ENCODE peak calls at places on chromosomes 7 and 10, in five cellular contexts. K is brain microvascular endothelial cell; J is transverse colon; F is CD4-positive, alpha-beta T cell; O is HCT116. A is an unnamed sample.

GRCh38 chr7:135919071-135919841 is 57.9 kb downstream of the MTPN start:
- DNase-seq in F (no peak), J (no peak), O (no peak), K (no peak), A (no peak)

GRCh38 chr7:3250725-3251124 is 50.3 kb upstream of the SDK1 start:
- DNase-seq in F (no peak), O (no peak), J (no peak), K (no peak), A (no peak)

GRCh38 chr10:3758491-3758970 is 26.5 kb downstream of the KLF6 start:
- DNase-seq in F (no peak), O (no peak), K (no peak), J (no peak), A (no peak)

GRCh38 chr7:108570146-108570755 is 577 bp downstream of the DNAJB9 start:
- DNase-seq in O (peak; percentile 15), J (peak; percentile 70), F (peak; percentile 24), K (peak; percentile 42), A (no peak)

GRCh38 chr10:80126876-80127275 is 5.7 kb upstream of the PLAC9 start:
- DNase-seq in J (no peak), K (no peak), O (no peak), F (no peak), A (no peak)

GRCh38 chr7:117072620-117073118 is 119.4 kb downstream of the ST7 start:
- DNase-seq in K (peak; percentile 74), F (no peak), O (no peak), J (peak; percentile 25), A (peak; percentile 43)

GRCh38 chr10:125101049-125101448 is 59.3 kb downstream of the CTBP2 start:
- DNase-seq in O (no peak), J (no peak), F (no peak), K (no peak), A (no peak)

GRCh38 chr7:135846339-135846738 is 97.7 kb upstream of the FAM180A start:
- DNase-seq in F (no peak), O (no peak), J (no peak), K (no peak), A (no peak)

GRCh38 chr10:86664370-86665217 is 3.7 kb upstream of the LDB3 start:
- DNase-seq in K (no peak), O (no peak), J (no peak), F (no peak), A (no peak)

GRCh38 chr7:125927556-125927955 is 997.9 kb upstream of the POT1 start:
- DNase-seq in J (no peak), O (no peak), K (no peak), F (no peak), A (no peak)

GRCh38 chr10:77598606-77599005 is 39.0 kb downstream of the KCNMA1 start:
- DNase-seq in J (no peak), O (no peak), F (no peak), K (no peak), A (no peak)

GRCh38 chr10:26860026-26860541 is 674 bp downstream of the ABI1 start:
- DNase-seq in O (no peak), K (peak; percentile 74), F (peak; percentile 44), J (peak; percentile 56), A (no peak)

GRCh38 chr10:787933-788651 is 98.6 kb upstream of the DIP2C start:
- DNase-seq in J (no peak), K (peak; percentile 53), O (no peak), F (no peak), A (no peak)

GRCh38 chr7:92781117-92781720 is 55.2 kb downstream of the CDK6 start:
- DNase-seq in J (no peak), K (no peak), O (no peak), F (no peak), A (peak; percentile 27)

GRCh38 chr7:69624431-69624830 is 26.2 kb downstream of the AUTS2 start:
- DNase-seq in J (no peak), F (no peak), K (no peak), O (no peak), A (no peak)

GRCh38 chr10:1464866-1465265 is 272.5 kb downstream of the ADARB2 start:
- DNase-seq in O (no peak), F (no peak), K (no peak), J (no peak), A (no peak)

GRCh38 chr7:106101726-106102125 is 10.4 kb downstream of the SYPL1 start:
- DNase-seq in J (no peak), F (no peak), K (no peak), O (no peak), A (no peak)

GRCh38 chr7:107560898-107561516 is 2.7 kb downstream of the COG5 start:
- DNase-seq in F (no peak), K (no peak), O (no peak), J (no peak), A (no peak)

GRCh38 chr10:5651086-5651764 is 15.2 kb downstream of the ASB13 start:
- DNase-seq in K (no peak), F (no peak), J (no peak), O (no peak), A (no peak)

GRCh38 chr10:5650664-5651063 is 15.7 kb downstream of the ASB13 start:
- DNase-seq in F (no peak), O (no peak), J (no peak), K (no peak), A (no peak)

GRCh38 chr10:5654218-5654755 is 12.1 kb downstream of the ASB13 start:
- DNase-seq in K (no peak), O (no peak), F (no peak), J (peak; percentile 56), A (no peak)

GRCh38 chr10:5655003-5655600 is 11.3 kb downstream of the ASB13 start:
- DNase-seq in O (no peak), K (no peak), F (no peak), J (peak; percentile 75), A (no peak)

GRCh38 chr10:5652746-5653145 is 13.6 kb downstream of the ASB13 start:
- DNase-seq in J (no peak), F (no peak), O (no peak), K (no peak), A (no peak)
- H3K27ac ChIP-seq in J (no peak overlapping the region), F (no peak overlapping the region), O (no peak overlapping the region), K (no peak overlapping the region), A (no peak overlapping the region)

GRCh38 chr10:48801026-48801425 is 116.4 kb downstream of the WDFY4 start:
- DNase-seq in K (no peak), O (no peak), J (no peak), F (no peak), A (no peak)
- H3K27ac ChIP-seq in K (no peak overlapping the region), O (no peak overlapping the region), J (peak overlapping the region; percentile 54), F (peak overlapping the region; percentile 15), A (peak overlapping the region; percentile 52)

GRCh38 chr7:131231381-131232220 is 96.1 kb upstream of the MKLN1 start:
- DNase-seq in F (peak; percentile 66), J (peak; percentile 53), O (no peak), K (peak; percentile 40), A (no peak)
- H3K27ac ChIP-seq in F (peak overlapping the region; percentile 62), J (peak overlapping the region; percentile 68), O (no peak overlapping the region), K (peak overlapping the region; percentile 82), A (peak overlapping the region; percentile 53)

DNA sequence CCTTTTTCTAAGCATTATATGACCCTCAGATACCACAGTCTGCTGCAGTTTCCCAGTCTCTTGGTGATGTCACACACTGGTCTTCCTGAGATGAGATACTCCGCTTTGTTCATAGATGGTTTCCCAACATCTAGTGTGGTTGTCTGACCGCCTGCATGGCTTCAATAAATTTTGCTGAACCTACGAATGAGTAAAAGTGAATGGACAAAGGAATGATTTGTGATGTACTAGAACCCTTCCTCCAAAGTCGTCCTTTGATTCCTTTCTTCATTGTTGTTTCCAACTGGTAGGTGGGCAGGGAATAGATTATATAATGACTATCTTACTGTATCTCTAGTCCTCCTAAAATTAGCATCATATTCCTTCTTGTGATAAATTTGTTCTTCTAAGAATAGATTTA is 82.5 kb downstream of the SLC35B4 start:
- DNase-seq in K (no peak), F (no peak), O (no peak), J (no peak), A (no peak)
- H3K27ac ChIP-seq in K (no peak overlapping the region), F (no peak overlapping the region), O (no peak overlapping the region), J (no peak overlapping the region), A (no peak overlapping the region)

GRCh38 chr7:6153646-6154541 is 118.5 kb downstream of the CYTH3 start:
- DNase-seq in F (no peak), O (no peak), K (no peak), J (no peak), A (no peak)

GRCh38 chr7:6148724-6149360 is 117.7 kb downstream of the ANKRD61 start:
- DNase-seq in J (peak; percentile 25), O (no peak), F (no peak), K (no peak), A (no peak)

GRCh38 chr7:6149996-6150395 is 118.8 kb downstream of the ANKRD61 start:
- DNase-seq in F (no peak), K (no peak), O (no peak), J (no peak), A (no peak)

GRCh38 chr7:6154542-6155404 is 117.7 kb downstream of the CYTH3 start:
- DNase-seq in O (no peak), F (no peak), K (no peak), J (no peak), A (no peak)

DNA sequence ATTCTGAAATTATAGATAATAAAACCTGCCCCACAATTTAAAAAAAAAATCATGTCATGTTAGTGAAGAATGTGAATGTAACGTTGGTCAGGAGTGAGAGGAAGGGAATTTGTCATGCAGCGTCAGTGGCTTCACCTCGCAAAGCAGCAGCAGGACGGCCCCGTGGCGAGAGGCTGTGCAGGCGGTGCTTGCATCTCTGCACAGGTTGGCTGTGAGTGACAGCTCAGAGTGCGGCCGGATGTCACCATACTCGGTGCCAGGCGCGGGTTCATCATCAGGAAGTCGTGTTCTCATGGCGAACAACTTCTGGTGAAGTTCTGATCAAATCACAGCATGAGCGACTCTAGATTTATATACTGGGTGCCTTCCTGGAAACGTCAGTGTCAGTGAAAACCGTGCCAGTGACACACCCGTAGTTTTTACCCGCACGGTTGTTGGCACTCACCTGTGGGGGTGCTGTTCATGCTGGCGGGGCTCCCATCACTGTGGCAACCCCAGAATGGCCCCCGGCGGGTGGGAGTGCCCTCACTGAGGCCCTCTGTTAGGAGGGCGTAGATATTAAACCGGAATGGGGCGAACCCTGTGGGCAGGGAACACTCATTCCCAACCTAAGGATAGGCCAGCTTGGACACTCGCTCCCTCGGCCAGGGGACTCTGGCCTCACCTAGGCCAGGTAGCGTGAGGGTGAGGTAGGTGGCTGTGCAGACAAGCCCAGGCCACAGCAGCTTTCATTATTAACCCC is 120.3 kb downstream of the CYTH3 start:
- DNase-seq in F (no peak), J (no peak), O (no peak), K (no peak), A (no peak)
- H3K27ac ChIP-seq in F (no peak overlapping the region), J (no peak overlapping the region), O (no peak overlapping the region), K (no peak overlapping the region), A (no peak overlapping the region)

DNA sequence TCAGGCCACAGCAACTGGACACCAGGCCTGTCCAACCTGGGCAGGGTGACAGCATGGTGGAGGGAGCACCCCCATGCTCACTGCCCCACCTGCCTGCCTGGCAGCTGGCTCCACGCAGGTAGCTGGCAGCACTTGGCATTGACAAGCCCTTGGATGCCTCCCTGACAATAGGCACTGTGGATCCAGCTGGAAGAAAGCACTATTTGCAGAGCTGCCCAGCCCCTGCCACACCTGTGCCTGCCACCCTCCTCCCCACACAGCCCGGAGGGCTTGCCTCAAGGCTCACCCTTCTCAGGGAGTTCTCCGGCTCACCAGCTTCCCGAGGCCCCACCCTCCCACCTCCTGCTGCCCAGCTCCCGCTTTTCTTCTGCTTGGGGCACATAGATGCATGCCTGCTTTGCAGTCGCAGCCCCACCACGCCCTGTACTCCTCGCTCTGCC is 160.1 kb downstream of the NEURL1 start:
- DNase-seq in K (no peak), J (peak; percentile 88), O (no peak), F (no peak), A (no peak)
- H3K27ac ChIP-seq in K (no peak overlapping the region), J (peak overlapping the region; percentile 81), O (no peak overlapping the region), F (no peak overlapping the region), A (no peak overlapping the region)

GRCh38 chr10:102773986-102774385 is 30.2 kb downstream of the WBP1L start:
- DNase-seq in K (no peak), F (peak; percentile 8), J (peak; percentile 29), O (no peak), A (peak; percentile 15)
- H3K27ac ChIP-seq in K (peak overlapping the region; percentile 12), F (no peak overlapping the region), J (peak overlapping the region; percentile 87), O (no peak overlapping the region), A (peak overlapping the region; percentile 82)